ENCODE peak calls at places on chromosomes 7 and 10, in five cellular contexts. F, N, O, G and M are unnamed samples.

GRCh38 chr7:104161244-104161643 is 46.6 kb downstream of the ORC5 start:
- DNase-seq in N (no peak), G (no peak), O (no peak), F (no peak), M (no peak)

GRCh38 chr7:17396692-17397091 is 98.2 kb downstream of the AHR start:
- DNase-seq in G (no peak), O (no peak), N (no peak), F (no peak), M (no peak)

GRCh38 chr10:75043256-75044121 is 68.0 kb upstream of the SAMD8 start:
- DNase-seq in O (no peak), F (no peak), N (no peak), G (peak), M (no peak)

GRCh38 chr10:36023939-36024338 is 381.8 kb upstream of the FZD8 start:
- DNase-seq in G (no peak), F (no peak), N (peak), O (no peak), M (no peak)

GRCh38 chr7:27746978-27747377 is 7.0 kb downstream of the TAX1BP1 start:
- DNase-seq in G (no peak), O (no peak), N (no peak), F (no peak), M (no peak)

GRCh38 chr7:152733286-152733934 is 26.1 kb upstream of the ACTR3B start:
- DNase-seq in N (no peak), F (no peak), O (no peak), G (no peak), M (no peak)

GRCh38 chr7:30169585-30169978 is 34.8 kb downstream of the MTURN start:
- DNase-seq in N (no peak), F (no peak), O (no peak), G (no peak), M (no peak)

GRCh38 chr10:22606164-22606614 is 108.2 kb downstream of the PIP4K2A start:
- DNase-seq in F (no peak), N (no peak), O (peak), G (peak), M (no peak)

GRCh38 chr10:71187600-71187999 is 24.8 kb upstream of the UNC5B start:
- DNase-seq in O (no peak), G (no peak), F (no peak), N (no peak), M (peak)

GRCh38 chr7:158531661-158532060 is 56.0 kb downstream of the PTPRN2 start:
- DNase-seq in F (no peak), G (no peak), O (no peak), N (no peak), M (no peak)

GRCh38 chr10:75208177-75208576 is 2.4 kb upstream of the VDAC2 start:
- DNase-seq in F (no peak), G (peak), N (no peak), O (no peak), M (no peak)

GRCh38 chr10:20622522-20623270 is 274.4 kb downstream of the NEBL start:
- DNase-seq in F (no peak), O (no peak), G (no peak), N (no peak), M (no peak)

GRCh38 chr7:150852371-150852905 is at the start of gene AOC1:
- DNase-seq in O (peak), G (peak), N (no peak), F (no peak), M (no peak)

GRCh38 chr10:49174926-49175500 is 13.2 kb downstream of the TMEM273 start:
- DNase-seq in N (no peak), O (no peak), G (no peak), F (peak), M (no peak)

GRCh38 chr7:98394377-98394836 is 6.5 kb downstream of the BAIAP2L1 start:
- DNase-seq in G (peak), N (no peak), F (no peak), O (no peak), M (no peak)

GRCh38 chr7:124723012-124723411 is 42.6 kb downstream of the GPR37 start:
- DNase-seq in O (no peak), G (no peak), N (peak), F (no peak), M (no peak)

GRCh38 chr7:74027683-74028320 is at the start of gene ELN:
- DNase-seq in N (no peak), O (peak), G (peak), F (peak), M (peak)

GRCh38 chr10:114538544-114538906 is 119.5 kb downstream of the ABLIM1 start:
- DNase-seq in N (no peak), G (no peak), O (peak), F (no peak), M (no peak)

GRCh38 chr7:387132-388022 is 97.4 kb downstream of the FOXL3 start:
- DNase-seq in N (no peak), O (peak), G (no peak), F (peak), M (peak)

GRCh38 chr10:114575417-114576131 is 82.5 kb downstream of the ABLIM1 start:
- DNase-seq in N (no peak), G (no peak), O (no peak), F (no peak), M (no peak)

GRCh38 chr7:7918736-7919448 is 49.7 kb upstream of the GLCCI1 start:
- DNase-seq in G (no peak), F (no peak), N (no peak), O (no peak), M (no peak)

GRCh38 chr7:157573244-157573643 is 236.4 kb downstream of the DNAJB6 start:
- DNase-seq in F (no peak), O (no peak), G (peak), N (no peak), M (no peak)

GRCh38 chr10:6593140-6593740 is 13.2 kb upstream of the PRKCQ start:
- DNase-seq in G (no peak), N (no peak), F (no peak), O (no peak), M (no peak)

GRCh38 chr10:125414998-125415397 is 254.6 kb upstream of the CTBP2 start:
- DNase-seq in F (no peak), O (no peak), G (no peak), N (no peak), M (no peak)

GRCh38 chr10:60707841-60708240 is 70.4 kb upstream of the CDK1 start:
- DNase-seq in F (no peak), N (no peak), O (peak), G (no peak), M (no peak)

GRCh38 chr10:11663763-11664555 is 52.5 kb upstream of the USP6NL start:
- DNase-seq in N (no peak), F (peak), O (peak), G (no peak), M (no peak)

GRCh38 chr10:117518246-117518645 is 24.3 kb upstream of the EMX2 start:
- DNase-seq in F (peak), O (no peak), N (no peak), G (no peak), M (no peak)

GRCh38 chr7:35971133-35971995 is 170.5 kb downstream of the SEPTIN7 start:
- DNase-seq in G (no peak), N (no peak), F (no peak), O (no peak), M (no peak)

GRCh38 chr7:46715579-46715978 is 794.5 kb upstream of the IGFBP3 start:
- DNase-seq in N (no peak), O (no peak), G (no peak), F (no peak), M (no peak)

GRCh38 chr10:99788598-99789259 is 6.3 kb downstream of the ABCC2 start:
- DNase-seq in O (peak), F (no peak), N (no peak), G (peak), M (no peak)

GRCh38 chr7:24778543-24779282 is 21.4 kb upstream of the GSDME start:
- DNase-seq in G (peak), F (no peak), O (no peak), N (no peak), M (no peak)

GRCh38 chr7:104627516-104627915 is 299.1 kb downstream of the LHFPL3 start:
- DNase-seq in F (no peak), G (no peak), N (no peak), O (no peak), M (no peak)

GRCh38 chr7:68678196-68678595 is 920.1 kb upstream of the AUTS2 start:
- DNase-seq in F (no peak), N (no peak), O (no peak), G (no peak), M (no peak)

GRCh38 chr10:132109341-132110072 is 43.8 kb downstream of the JAKMIP3 start:
- DNase-seq in N (no peak), G (peak), F (no peak), O (no peak), M (peak)

GRCh38 chr7:100611983-100612729 is at the start of gene MOSPD3:
- DNase-seq in N (peak), G (peak), O (peak), F (peak), M (peak)
- TF ChIP-seq POLR2A in N (peak), G (peak), O (peak), F (no peak), M (peak)

GRCh38 chr10:2944788-2945187 is 122.6 kb upstream of the PFKP start:
- DNase-seq in O (no peak), F (no peak), N (no peak), G (no peak), M (no peak)
- TF ChIP-seq EP300 in O (no peak), F (no peak), N (no peak), G (no peak), M (no peak)

GRCh38 chr10:7968510-7968909 is 86.0 kb upstream of the GATA3 start:
- DNase-seq in F (no peak), N (no peak), G (no peak), O (no peak), M (no peak)

GRCh38 chr10:7965457-7965856 is 89.0 kb upstream of the GATA3 start:
- DNase-seq in F (no peak), G (no peak), O (no peak), N (no peak), M (no peak)

GRCh38 chr10:7969623-7970022 is 84.9 kb upstream of the GATA3 start:
- DNase-seq in G (no peak), N (no peak), F (no peak), O (no peak), M (no peak)

GRCh38 chr10:7962592-7962991 is 91.9 kb upstream of the GATA3 start:
- DNase-seq in G (no peak), O (no peak), F (no peak), N (no peak), M (no peak)

GRCh38 chr10:7967035-7967434 is 87.5 kb upstream of the GATA3 start:
- DNase-seq in O (no peak), G (no peak), F (no peak), N (no peak), M (no peak)
- TF ChIP-seq POLR2A in O (no peak), G (no peak), F (no peak), N (no peak), M (no peak)

GRCh38 chr7:100681491-100682227 is 8.1 kb downstream of the GNB2 start:
- DNase-seq in F (no peak), O (peak), G (peak), N (no peak), M (peak)
- TF ChIP-seq EP300 in F (no peak), O (no peak), G (no peak), N (no peak), M (no peak)

GRCh38 chr7:94578615-94579014 is 69.0 kb downstream of the CASD1 start:
- DNase-seq in N (no peak), F (no peak), O (no peak), G (no peak), M (no peak)

GRCh38 chr7:94571816-94572215 is 62.2 kb downstream of the CASD1 start:
- DNase-seq in F (no peak), N (no peak), O (no peak), G (no peak), M (no peak)

GRCh38 chr7:94576316-94576715 is 66.7 kb downstream of the CASD1 start:
- DNase-seq in N (no peak), F (no peak), G (no peak), O (no peak), M (no peak)

GRCh38 chr7:94577357-94577756 is 67.7 kb downstream of the CASD1 start:
- DNase-seq in G (no peak), F (no peak), O (no peak), N (no peak), M (no peak)

DNA sequence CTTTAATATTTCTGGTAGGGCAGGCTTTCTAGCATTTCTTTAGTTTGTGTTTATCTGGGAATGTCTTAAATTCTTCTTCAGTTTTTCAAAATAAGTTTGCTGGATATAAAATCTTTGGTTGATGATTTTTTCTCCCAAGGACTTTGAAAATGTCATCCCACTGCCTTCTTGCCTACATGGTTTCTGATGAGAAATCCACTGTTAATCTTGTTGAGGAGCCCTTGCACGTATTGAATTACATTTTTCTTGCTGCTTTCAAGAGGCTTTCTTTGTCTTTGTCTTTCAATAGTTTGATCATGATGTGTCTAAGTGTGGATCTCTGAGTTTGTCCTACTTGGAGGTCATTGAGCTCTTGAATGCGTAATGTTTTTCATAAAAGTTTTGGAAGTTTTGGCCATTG is 66.0 kb downstream of the CASD1 start:
- DNase-seq in G (no peak), N (no peak), F (no peak), O (no peak), M (no peak)
- TF ChIP-seq POLR2A in G (no peak), N (no peak), F (no peak), O (no peak), M (no peak)

DNA sequence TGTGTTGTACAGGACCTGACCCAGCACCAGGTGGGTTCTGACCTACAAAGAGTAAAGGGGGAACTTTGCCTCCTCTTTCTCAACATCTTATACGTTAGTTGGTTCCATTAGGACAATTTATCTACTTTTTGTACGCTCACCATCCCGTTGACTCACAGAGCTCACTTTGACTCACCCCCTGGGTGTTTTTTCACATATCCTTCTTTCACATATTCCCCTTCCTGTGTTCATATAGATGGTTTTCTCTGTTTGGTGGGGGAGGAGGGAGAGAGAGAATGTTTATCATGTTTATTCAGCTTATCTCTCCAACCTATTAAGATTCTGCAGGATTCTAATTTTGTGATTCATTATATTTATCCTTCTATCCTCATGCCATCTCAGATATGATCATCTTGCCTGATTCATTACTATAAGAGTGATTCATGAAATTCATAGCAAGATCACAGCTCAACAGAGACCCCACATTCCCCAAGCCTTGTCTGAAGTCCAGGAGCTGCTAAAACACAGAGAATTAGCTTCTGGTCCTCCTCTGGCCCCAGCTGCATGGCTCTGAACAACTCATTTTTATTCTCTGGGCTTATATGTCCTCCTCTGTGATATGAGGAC is 37.2 kb downstream of the PRSS2 start:
- DNase-seq in N (no peak), F (no peak), G (no peak), O (no peak), M (no peak)
- TF ChIP-seq EP300 in N (no peak), F (no peak), G (no peak), O (no peak), M (no peak)